ENCODE peak calls at places on chromosomes 3 and 15, in seven cellular contexts. Q, F, P, M, O, G and V are unnamed samples. For H3K4me1, the result is how much of the 10 kb centered on the place peaks cover.

GRCh38 chr15:63172376-63173115 is 15.3 kb upstream of the RPS27L start:
- DNase-seq in Q (no peak), F (no peak), P (no peak), M (no peak), O (no peak), G (no peak), V (no peak)

GRCh38 chr3:5787863-5788488 is 600.5 kb downstream of the EDEM1 start:
- DNase-seq in Q (peak), F (no peak), P (peak), M (no peak), O (no peak), G (no peak), V (peak)

GRCh38 chr3:21073561-21073960 is 677.4 kb downstream of the ZNF385D start:
- DNase-seq in Q (no peak), F (no peak), P (no peak), M (no peak), O (no peak), G (no peak), V (no peak)

GRCh38 chr3:174342941-174343431 is 516.1 kb upstream of the NAALADL2 start:
- DNase-seq in Q (no peak), F (no peak), P (no peak), M (no peak), O (no peak), G (no peak), V (no peak)

GRCh38 chr3:10962481-10963036 is 30.0 kb upstream of the SLC6A1 start:
- DNase-seq in Q (no peak), F (no peak), P (no peak), M (no peak), O (no peak), G (no peak), V (no peak)

GRCh38 chr15:66080791-66081475 is 172.6 kb downstream of the MEGF11 start:
- DNase-seq in Q (no peak), F (peak), P (no peak), M (no peak), O (no peak), G (peak), V (no peak)

GRCh38 chr15:64911317-64912186 is at the start of gene ANKDD1A:
- DNase-seq in Q (peak), F (peak), P (peak), M (peak), O (peak), G (peak), V (peak)

GRCh38 chr3:62142280-62142679 is 231.1 kb downstream of the FEZF2 start:
- DNase-seq in Q (no peak), F (no peak), P (no peak), M (no peak), O (no peak), G (no peak), V (no peak)

GRCh38 chr15:77454265-77454664 is 33.6 kb downstream of the HMG20A start:
- DNase-seq in Q (no peak), F (no peak), P (no peak), M (no peak), O (no peak), G (no peak), V (no peak)

GRCh38 chr15:69893863-69894262 is 203.9 kb downstream of the TLE3 start:
- DNase-seq in Q (no peak), F (no peak), P (peak), M (no peak), O (no peak), G (no peak), V (no peak)
- H3K27ac ChIP-seq in Q (no peak), F (no peak), P (no peak), M (no peak), O (no peak), G (no peak), V (no peak)

GRCh38 chr3:129596194-129597086 is 10.0 kb downstream of the PLXND1 start:
- DNase-seq in Q (no peak), F (no peak), P (peak), M (no peak), O (no peak), G (peak), V (peak)
- H3K4me1 ChIP-seq in Q (half or more), F (under half), P (half or more), M (under half), O (under half), G (half or more), V (under half)

DNA sequence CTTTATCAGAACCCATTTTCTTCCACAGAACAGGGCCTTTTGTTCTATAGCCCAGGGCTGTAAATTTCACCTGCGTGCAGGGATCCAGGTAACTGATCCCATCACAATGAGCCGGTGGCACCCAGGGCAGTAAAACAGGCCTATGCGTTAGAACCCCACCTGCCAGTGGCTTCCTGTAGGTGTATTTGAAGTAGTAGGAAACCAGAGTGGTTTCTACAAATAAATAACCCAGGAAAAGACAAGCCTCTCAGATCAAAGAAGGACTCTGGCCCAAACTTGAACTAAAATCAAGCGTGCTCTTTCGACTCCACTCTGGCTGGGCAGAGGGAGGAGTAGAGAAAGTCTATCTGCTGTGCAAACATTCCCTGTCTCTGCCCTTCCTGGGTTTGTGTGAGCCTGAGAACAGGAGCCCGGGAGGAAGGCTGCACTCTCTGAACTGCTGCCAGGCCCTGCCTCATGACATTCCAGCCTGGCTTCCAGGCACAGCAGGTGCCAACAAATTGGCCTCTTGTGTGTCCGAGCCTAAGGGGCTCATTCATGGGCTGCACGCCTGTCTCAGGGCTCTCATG is 77.7 kb downstream of the CEMIP start:
- DNase-seq in Q (no peak), F (peak), P (peak), M (no peak), O (peak), G (peak), V (peak)
- H3K27ac ChIP-seq in Q (no peak), F (peak), P (no peak), M (no peak), O (peak), G (no peak), V (no peak)

GRCh38 chr3:16653712-16654111 is 48.5 kb upstream of the DAZL start:
- DNase-seq in Q (no peak), F (no peak), P (no peak), M (no peak), O (no peak), G (no peak), V (no peak)
- H3K4me1 ChIP-seq in Q (under half), F (under half), P (under half), M (under half), O (under half), G (under half), V (under half)

GRCh38 chr3:197471221-197472010 is 84.4 kb downstream of the BDH1 start:
- DNase-seq in Q (no peak), F (no peak), P (no peak), M (no peak), O (no peak), G (peak), V (no peak)

GRCh38 chr3:197466586-197467399 is 89.0 kb downstream of the BDH1 start:
- DNase-seq in Q (no peak), F (no peak), P (no peak), M (no peak), O (no peak), G (no peak), V (no peak)

GRCh38 chr3:197468167-197468566 is 87.6 kb downstream of the BDH1 start:
- DNase-seq in Q (no peak), F (no peak), P (no peak), M (no peak), O (no peak), G (no peak), V (no peak)

GRCh38 chr3:197465996-197466549 is 89.7 kb downstream of the BDH1 start:
- DNase-seq in Q (no peak), F (no peak), P (no peak), M (no peak), O (no peak), G (no peak), V (no peak)

DNA sequence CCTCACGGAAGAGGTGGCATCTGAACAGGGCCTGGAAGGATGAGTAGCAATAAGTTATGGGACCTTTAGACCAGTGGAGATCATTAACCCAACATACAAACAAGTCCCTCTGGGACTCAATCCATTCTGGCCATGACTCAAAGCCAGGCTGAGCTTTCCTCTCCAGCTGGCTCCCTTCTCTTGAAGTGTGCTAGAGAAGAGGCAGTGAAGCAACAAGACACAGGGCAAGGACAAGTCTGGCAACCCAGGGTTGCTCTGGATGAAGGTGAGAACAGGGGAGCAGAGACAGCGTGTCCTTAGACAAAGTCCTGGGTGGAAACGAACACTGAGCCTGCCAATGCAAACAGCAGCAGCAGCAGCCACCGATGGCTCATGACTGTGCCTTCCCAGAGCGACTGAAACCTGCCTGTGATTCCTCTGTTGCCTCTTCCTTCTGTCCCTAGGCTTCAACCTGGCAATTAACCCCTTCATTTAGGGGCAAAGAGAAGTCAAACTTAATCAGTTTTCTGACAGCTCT is 86.8 kb downstream of the BDH1 start:
- DNase-seq in Q (no peak), F (no peak), P (no peak), M (no peak), O (no peak), G (no peak), V (no peak)
- H3K27ac ChIP-seq in Q (no peak), F (no peak), P (no peak), M (no peak), O (no peak), G (no peak), V (no peak)

DNA sequence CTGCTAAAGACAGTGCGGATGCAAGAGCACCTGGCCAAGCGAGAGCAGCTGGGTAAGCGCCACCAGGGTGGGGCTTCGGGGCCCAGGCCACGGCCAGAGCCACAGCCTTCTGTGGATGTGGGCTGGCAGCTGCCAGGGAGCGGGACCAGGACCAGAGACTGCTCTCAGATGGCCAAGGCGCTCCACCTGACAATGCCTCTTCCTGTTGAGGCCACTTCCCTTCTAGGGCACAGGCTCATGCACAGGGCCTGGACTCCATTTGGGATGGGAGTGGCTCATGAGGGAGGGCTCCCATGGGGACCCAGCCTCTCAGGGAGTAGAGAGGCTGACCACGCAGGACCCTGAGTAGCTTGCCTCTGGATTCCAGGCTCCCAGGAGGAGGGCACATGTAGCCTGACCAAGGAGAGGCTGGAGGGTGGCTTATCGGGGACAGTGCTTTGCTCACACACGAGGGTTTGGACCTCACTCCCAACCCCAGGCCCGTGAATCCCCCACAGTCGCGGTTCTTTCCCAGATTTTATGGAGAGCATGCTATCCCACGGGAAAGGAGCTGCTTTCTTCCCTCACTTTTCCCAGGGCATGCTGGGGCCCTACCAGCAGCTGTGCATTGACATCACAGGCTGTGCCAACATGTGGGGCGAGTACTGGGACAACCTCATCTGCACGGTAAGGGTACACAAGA is 25.1 kb downstream of the ACAA1 start:
- DNase-seq in Q (no peak), F (peak), P (no peak), M (no peak), O (no peak), G (no peak), V (peak)
- H3K4me1 ChIP-seq in Q (under half), F (under half), P (under half), M (under half), O (under half), G (under half), V (under half)

GRCh38 chr15:75366163-75366562 is 2.2 kb downstream of the MAN2C1 start:
- DNase-seq in Q (no peak), F (peak), P (no peak), M (no peak), O (no peak), G (no peak), V (no peak)
- H3K27ac ChIP-seq in Q (no peak), F (no peak), P (no peak), M (no peak), O (no peak), G (no peak), V (no peak)

DNA sequence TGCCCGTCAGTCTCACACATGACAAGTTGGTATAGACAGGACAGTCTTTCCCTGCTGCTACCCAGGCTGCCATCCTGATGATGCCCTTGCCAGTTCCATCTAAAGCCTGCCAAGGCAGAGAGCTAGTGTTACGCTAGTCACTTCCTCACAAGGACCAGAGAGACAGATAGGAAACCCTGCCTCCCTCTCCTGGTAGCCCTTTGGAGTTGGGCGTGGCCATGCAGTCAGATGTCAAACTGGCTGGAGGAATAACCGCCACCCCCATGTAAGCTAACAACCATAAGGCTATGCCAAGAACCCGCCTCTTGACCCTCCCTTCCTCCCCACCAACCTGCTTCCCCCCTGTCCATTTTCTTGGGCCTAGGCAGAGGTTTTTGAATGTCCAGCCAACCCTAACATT is 2.8 kb downstream of the TMEM115 start:
- DNase-seq in Q (no peak), F (no peak), P (peak), M (no peak), O (no peak), G (no peak), V (no peak)
- H3K4me1 ChIP-seq in Q (under half), F (under half), P (half or more), M (under half), O (under half), G (under half), V (under half)

GRCh38 chr3:17588422-17588821 is 154.0 kb downstream of the TBC1D5 start:
- DNase-seq in Q (no peak), F (no peak), P (no peak), M (no peak), O (no peak), G (no peak), V (no peak)
- H3K27ac ChIP-seq in Q (no peak), F (no peak), P (no peak), M (no peak), O (no peak), G (no peak), V (no peak)